ENCODE peak calls at places on chromosomes 11 and 22, in six cellular contexts. M, W, K, L, N and B are unnamed samples.

GRCh38 chr11:111836766-111837165 is 34.6 kb downstream of the ALG9 start:
- DNase-seq in M (no peak), L (no peak), K (peak; percentile 32), N (peak; percentile 52), W (no peak), B (no peak)

GRCh38 chr11:76903325-76903724 is 42.6 kb downstream of the ACER3 start:
- DNase-seq in W (no peak), K (no peak), L (no peak), N (no peak), M (peak; percentile 93), B (peak; percentile 68)

GRCh38 chr11:2461253-2462091 is 16.7 kb downstream of the KCNQ1 start:
- DNase-seq in M (no peak), W (no peak), L (no peak), N (no peak), K (no peak), B (no peak)

GRCh38 chr11:13052130-13052541 is 43.0 kb downstream of the RASSF10 start:
- DNase-seq in M (peak; percentile 18), K (no peak), W (no peak), L (no peak), N (no peak), B (no peak)

GRCh38 chr11:107824668-107825369 is 33.8 kb downstream of the SLC35F2 start:
- DNase-seq in K (no peak), M (no peak), N (peak; percentile 38), L (no peak), W (no peak), B (no peak)

GRCh38 chr22:25645266-25645665 is 80.8 kb downstream of the GRK3 start:
- DNase-seq in K (no peak), L (no peak), N (peak; percentile 49), W (no peak), M (no peak), B (no peak)

GRCh38 chr22:24994070-24994763 is 41.7 kb downstream of the KIAA1671 start:
- DNase-seq in W (no peak), N (no peak), K (peak; percentile 66), M (peak; percentile 75), L (no peak), B (peak; percentile 79)

GRCh38 chr22:18076060-18076497 is 1.7 kb upstream of the PEX26 start:
- DNase-seq in K (peak; percentile 89), M (peak; percentile 87), N (peak; percentile 91), L (peak; percentile 79), W (peak; percentile 52), B (peak; percentile 59)

GRCh38 chr22:32050678-32051515 is 7.8 kb downstream of the SLC5A1 start:
- DNase-seq in L (no peak), K (peak; percentile 58), M (peak; percentile 69), N (peak; percentile 79), W (no peak), B (peak; percentile 50)

GRCh38 chr11:8025816-8026215 is 38.7 kb downstream of the EIF3F start:
- DNase-seq in M (no peak), L (no peak), K (peak; percentile 43), W (no peak), N (peak; percentile 76), B (no peak)

GRCh38 chr11:113874096-113874919 is 1.1 kb downstream of the USP28 start:
- DNase-seq in K (peak; percentile 46), M (peak; percentile 49), L (no peak), N (peak; percentile 1), W (no peak), B (no peak)

GRCh38 chr22:42116848-42117424 is 13.7 kb downstream of the CYP2D6 start:
- DNase-seq in M (peak; percentile 57), K (peak; percentile 52), N (peak; percentile 4), L (no peak), W (peak; percentile 70), B (peak; percentile 64)

GRCh38 chr11:6457581-6458320 is 16.0 kb downstream of the TRIM3 start:
- DNase-seq in K (no peak), M (no peak), N (no peak), W (no peak), L (no peak), B (no peak)

GRCh38 chr22:49373801-49374226 is 453.9 kb downstream of the BRD1 start:
- DNase-seq in L (no peak), M (no peak), N (no peak), W (no peak), K (no peak), B (no peak)

GRCh38 chr22:39634530-39635399 is 64.2 kb downstream of the CACNA1I start:
- DNase-seq in W (no peak), K (peak; percentile 81), N (peak; percentile 92), L (no peak), M (peak; percentile 54), B (no peak)

GRCh38 chr11:102831128-102831708 is 12.2 kb downstream of the MMP3 start:
- DNase-seq in W (peak; percentile 71), N (peak; percentile 23), K (peak; percentile 19), L (no peak), M (peak; percentile 50), B (peak; percentile 80)

GRCh38 chr11:119672597-119672996 is 56.4 kb downstream of the NECTIN1 start:
- DNase-seq in M (no peak), W (no peak), N (no peak), K (no peak), L (no peak), B (no peak)

GRCh38 chr11:105610796-105611361 is 1.0 kb downstream of the GRIA4 start:
- DNase-seq in W (no peak), L (no peak), M (peak; percentile 8), N (no peak), K (no peak), B (no peak)

GRCh38 chr11:65219930-65220213 is 38.1 kb downstream of the CAPN1 start:
- DNase-seq in K (no peak), L (no peak), N (no peak), M (no peak), W (no peak), B (no peak)

GRCh38 chr22:26762503-26763170 is 105.2 kb downstream of the MIAT start:
- DNase-seq in W (no peak), N (no peak), K (no peak), L (no peak), M (no peak), B (no peak)

GRCh38 chr11:17573526-17573925 is 26.5 kb downstream of the OTOG start:
- DNase-seq in M (no peak), L (no peak), N (no peak), K (no peak), W (peak; percentile 35), B (no peak)

GRCh38 chr11:17572791-17573460 is 25.9 kb downstream of the OTOG start:
- DNase-seq in M (no peak), W (no peak), K (no peak), L (no peak), N (no peak), B (peak; percentile 19)

GRCh38 chr11:17574799-17575144 is 27.7 kb downstream of the OTOG start:
- DNase-seq in K (no peak), M (no peak), N (no peak), L (no peak), W (peak; percentile 30), B (no peak)

GRCh38 chr11:17575431-17576425 is 28.7 kb downstream of the OTOG start:
- DNase-seq in W (no peak), K (no peak), L (no peak), M (no peak), N (no peak), B (peak; percentile 24)

DNA sequence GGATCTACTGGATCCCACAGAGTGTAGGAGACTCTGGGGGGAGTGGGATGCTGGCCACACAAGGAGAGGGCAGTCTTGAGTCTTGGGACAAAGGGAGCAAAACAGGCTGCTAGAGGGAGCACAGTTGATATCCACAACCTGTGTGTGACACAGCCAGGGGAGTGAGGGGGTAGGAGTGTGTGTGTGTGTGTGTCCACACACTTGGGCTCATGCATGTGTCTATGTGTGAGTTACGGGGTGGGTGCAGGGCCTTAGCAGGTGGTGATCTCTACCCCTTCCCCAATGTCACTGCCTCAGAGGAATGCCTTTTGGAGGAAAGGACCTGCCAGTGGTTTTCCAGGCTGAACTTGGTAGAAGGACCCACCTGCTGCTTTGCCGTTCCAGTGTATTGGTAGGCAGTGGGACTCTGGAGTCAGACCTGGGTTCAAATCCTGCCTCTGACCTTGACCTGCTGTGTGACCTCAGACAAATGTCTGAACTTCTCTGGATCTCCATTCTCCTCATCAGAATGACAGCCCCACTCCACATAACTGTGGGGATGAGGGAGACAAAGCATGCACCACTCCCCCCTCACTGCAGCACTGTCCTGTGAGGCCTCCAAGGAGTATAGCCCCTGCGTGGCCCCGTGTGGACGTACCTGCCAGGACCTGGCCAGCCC is 27.2 kb downstream of the OTOG start:
- DNase-seq in M (no peak), K (no peak), L (no peak), W (peak; percentile 37), N (no peak), B (peak; percentile 17)
- H2BK15ac ChIP-seq in M (no peak overlapping the region), K (no peak overlapping the region), L (no peak overlapping the region), W (no peak overlapping the region), N (no peak overlapping the region), B (no peak overlapping the region)

DNA sequence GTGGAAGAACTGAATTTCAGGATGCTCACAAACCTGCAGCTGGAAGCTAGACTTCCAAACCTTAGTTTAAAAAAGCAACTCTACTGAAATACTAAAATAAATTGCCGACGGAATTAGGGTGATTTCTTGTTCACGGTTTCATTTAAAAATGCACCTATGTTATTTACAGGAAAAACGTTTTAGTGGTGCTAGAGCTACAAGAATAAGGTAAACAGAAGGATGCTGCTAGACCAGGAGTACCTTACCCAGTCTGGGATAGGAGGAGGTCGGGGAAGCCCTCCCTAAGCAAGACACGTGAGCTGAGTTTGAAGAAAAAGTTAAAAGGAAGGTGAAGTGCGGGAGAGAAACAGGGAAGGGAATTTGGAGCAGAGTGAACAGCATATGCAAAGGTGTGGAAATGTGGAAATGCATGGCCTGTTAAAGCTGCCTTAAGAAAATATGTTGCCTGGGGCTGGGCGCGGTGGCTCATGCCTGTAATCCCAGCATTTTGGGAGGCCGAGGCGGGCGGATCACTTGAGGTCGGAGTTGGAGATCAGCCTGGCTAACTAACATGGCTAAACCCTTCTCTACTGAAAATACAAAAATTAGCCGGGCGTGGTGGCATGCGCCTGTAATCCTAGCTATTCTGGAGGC is 1.4 kb upstream of the FTH1 start:
- DNase-seq in W (no peak), L (no peak), M (no peak), K (no peak), N (no peak), B (no peak)
- H2BK120ac ChIP-seq in W (no peak overlapping the region), L (no peak overlapping the region), M (no peak overlapping the region), K (peak overlapping the region; percentile 98), N (peak overlapping the region; percentile 93), B (no peak overlapping the region)

GRCh38 chr11:90254065-90254464 is 31.2 kb upstream of the CHORDC1 start:
- DNase-seq in K (no peak), W (no peak), N (no peak), L (no peak), M (no peak), B (no peak)
- H2BK15ac ChIP-seq in K (no peak overlapping the region), W (no peak overlapping the region), N (no peak overlapping the region), L (no peak overlapping the region), M (no peak overlapping the region), B (no peak overlapping the region)

DNA sequence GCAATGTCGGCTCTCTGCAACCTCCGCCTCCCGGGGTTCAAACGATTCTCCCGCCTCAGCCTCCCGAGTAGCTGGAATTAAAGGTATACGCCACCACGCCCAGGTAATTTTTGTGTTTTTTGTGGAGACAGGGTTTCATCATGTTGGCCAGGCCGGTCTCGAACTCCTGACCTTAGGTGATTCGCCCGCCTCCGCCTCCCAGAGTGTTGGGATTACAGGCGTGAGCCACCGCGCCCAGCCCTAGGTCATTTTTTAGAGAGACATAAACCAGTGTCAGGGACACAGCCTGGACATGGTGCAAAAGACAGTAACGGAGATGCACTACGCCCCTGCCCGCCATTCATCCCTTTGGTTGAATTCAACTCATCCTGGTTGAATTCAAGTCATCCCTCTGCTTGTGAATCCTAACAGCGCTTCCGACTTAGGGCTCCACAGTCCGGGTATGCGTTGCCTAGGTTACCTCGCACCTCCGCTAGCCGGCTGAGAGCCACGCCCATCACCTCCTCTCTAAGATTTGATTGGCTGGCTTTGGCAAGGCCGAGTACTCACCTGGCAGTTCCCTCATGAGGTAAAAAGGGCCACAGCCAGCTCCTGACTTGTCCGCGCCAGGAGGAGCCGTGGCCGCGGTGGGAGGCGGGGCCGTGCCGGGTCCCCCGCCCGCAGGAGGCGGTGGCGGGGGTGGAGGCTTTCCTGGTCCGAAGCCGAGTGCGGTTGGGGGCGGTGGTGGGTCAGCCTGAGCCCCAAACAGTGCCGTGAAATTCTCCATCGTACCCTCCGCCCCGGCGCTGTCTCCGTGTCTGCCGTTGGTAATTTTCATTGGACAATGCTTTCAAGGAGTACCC is at the start of gene MED19:
- DNase-seq in N (peak; percentile 72), W (peak; percentile 84), K (peak; percentile 84), M (peak; percentile 99), L (peak; percentile 82), B (peak; percentile 98)
- H2BK120ac ChIP-seq in N (peak within 1 kb of the TSS; percentile 57), W (no peak within 1 kb of the TSS), K (peak within 1 kb of the TSS; percentile 82), M (no peak within 1 kb of the TSS), L (no peak within 1 kb of the TSS), B (no peak within 1 kb of the TSS)